ENCODE peak calls at places on chromosomes 1 and 21, in five cellular contexts. X, Q, D, P and K are unnamed samples.

GRCh38 chr1:118204648-118205047 is 19.6 kb upstream of the SPAG17 start:
- DNase-seq in X (no peak), D (no peak), Q (no peak), P (no peak), K (no peak)

GRCh38 chr1:167263784-167264464 is 43.2 kb downstream of the POU2F1 start:
- DNase-seq in X (no peak), P (no peak), Q (no peak), D (no peak), K (no peak)

GRCh38 chr21:30102881-30103280 is 63.7 kb downstream of the CLDN17 start:
- DNase-seq in P (no peak), D (no peak), Q (no peak), X (no peak), K (no peak)

GRCh38 chr1:57188169-57188568 is 222.4 kb upstream of the C8B start:
- DNase-seq in Q (no peak), P (no peak), D (no peak), X (no peak), K (no peak)

GRCh38 chr1:245418029-245418428 is 263.2 kb downstream of the KIF26B start:
- DNase-seq in D (no peak), Q (no peak), X (no peak), P (no peak), K (no peak)

GRCh38 chr1:203037509-203038190 is 11.4 kb downstream of the PPFIA4 start:
- DNase-seq in X (no peak), P (no peak), Q (no peak), D (no peak), K (peak; percentile 19)

GRCh38 chr1:111735858-111736544 is 3.2 kb downstream of the INKA2 start:
- DNase-seq in X (no peak), D (peak; percentile 67), Q (no peak), P (no peak), K (no peak)

GRCh38 chr1:21524686-21525339 is 15.6 kb downstream of the ALPL start:
- DNase-seq in Q (no peak), P (no peak), X (no peak), D (no peak), K (no peak)

GRCh38 chr21:41956926-41957729 is 3.3 kb upstream of the C2CD2 start:
- DNase-seq in X (no peak), Q (no peak), P (no peak), D (no peak), K (no peak)

GRCh38 chr1:232952514-232953175 is 2.2 kb downstream of the NTPCR start:
- DNase-seq in P (peak; percentile 66), X (peak; percentile 80), D (no peak), Q (no peak), K (peak; percentile 73)

GRCh38 chr1:9861371-9861770 is 37.6 kb upstream of the CLSTN1 start:
- DNase-seq in X (no peak), D (no peak), P (no peak), Q (no peak), K (no peak)

GRCh38 chr1:235908742-235909520 is 42.2 kb upstream of the LYST start:
- DNase-seq in Q (no peak), P (no peak), D (no peak), X (peak; percentile 67), K (no peak)

GRCh38 chr1:66695121-66695520 is 57.1 kb upstream of the DYNLT5 start:
- DNase-seq in Q (no peak), X (no peak), D (no peak), P (no peak), K (no peak)

GRCh38 chr1:226034482-226034881 is 28.0 kb upstream of the H3-3A start:
- DNase-seq in P (peak; percentile 83), D (peak; percentile 97), X (no peak), Q (no peak), K (no peak)

GRCh38 chr1:183633676-183634343 is 1.8 kb downstream of the ARPC5 start:
- DNase-seq in D (no peak), X (peak; percentile 61), Q (no peak), P (peak; percentile 22), K (no peak)
- H3K4me1 ChIP-seq in D (no peaks in the 10 kb centered on the region), X (peaks cover 30% of the 10 kb centered on the region), Q (peaks cover 33% of the 10 kb centered on the region), P (peaks cover 36% of the 10 kb centered on the region), K (peaks cover 30% of the 10 kb centered on the region)

DNA sequence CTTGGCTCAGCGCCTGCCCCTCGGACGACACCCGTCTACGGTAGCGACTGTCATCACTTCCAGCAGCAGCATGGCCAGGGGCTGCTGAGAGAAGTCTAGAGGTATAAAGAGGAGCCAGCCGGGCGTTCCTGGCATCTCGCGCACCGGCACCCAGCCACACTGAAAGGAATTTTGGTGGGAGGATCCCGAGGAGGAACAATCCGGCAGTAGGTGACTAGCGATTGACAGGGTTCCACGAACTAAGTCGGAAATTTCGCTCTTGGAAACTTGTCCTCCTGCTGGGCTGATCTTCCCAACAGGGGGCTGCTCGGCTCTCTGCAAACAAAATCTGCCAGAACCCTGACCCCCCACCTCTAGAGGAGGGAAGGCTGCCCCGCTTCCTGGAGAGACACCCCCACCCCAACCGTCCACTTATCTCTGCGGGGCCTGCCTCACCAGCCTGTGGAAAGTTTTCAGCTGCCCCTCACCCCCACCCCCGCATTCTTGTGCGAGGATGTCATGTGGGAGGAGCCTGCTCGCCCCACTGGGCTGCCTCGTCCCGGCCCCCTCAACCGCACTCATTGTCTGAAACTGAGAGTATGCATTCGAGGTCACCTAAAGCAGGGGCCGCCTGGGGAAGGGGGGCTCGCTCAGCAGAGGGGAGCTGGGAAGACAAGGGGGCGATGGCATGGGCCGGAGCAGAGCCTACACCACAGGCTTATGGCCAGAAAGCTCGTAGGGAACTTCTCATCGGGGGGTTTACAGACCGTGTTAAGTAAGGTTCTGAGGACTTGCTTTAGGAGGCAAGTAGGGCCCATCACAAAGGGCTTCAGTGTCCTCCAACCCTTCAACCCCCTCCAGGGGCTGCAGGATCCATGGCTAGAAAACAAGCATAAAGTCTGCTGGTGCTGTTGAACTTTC is 9.6 kb downstream of the EPHA2 start:
- DNase-seq in P (peak; percentile 45), Q (no peak), X (peak; percentile 82), D (peak; percentile 89), K (peak; percentile 91)
- H3K4me1 ChIP-seq in P (peaks cover 27% of the 10 kb centered on the region), Q (peaks cover 42% of the 10 kb centered on the region), X (peaks cover 96% of the 10 kb centered on the region), D (no peaks in the 10 kb centered on the region), K (peaks cover 75% of the 10 kb centered on the region)

GRCh38 chr21:45293726-45294401 is 6.2 kb upstream of the POFUT2 start:
- DNase-seq in D (no peak), P (no peak), X (no peak), Q (peak; percentile 53), K (no peak)

GRCh38 chr21:45294509-45295291 is 7.0 kb upstream of the POFUT2 start:
- DNase-seq in P (peak; percentile 64), Q (no peak), X (no peak), D (peak; percentile 97), K (no peak)

GRCh38 chr21:45297329-45297728 is 9.6 kb upstream of the POFUT2 start:
- DNase-seq in P (no peak), Q (no peak), X (no peak), D (no peak), K (no peak)

GRCh38 chr21:45296638-45297037 is 8.9 kb upstream of the POFUT2 start:
- DNase-seq in Q (no peak), X (no peak), P (no peak), D (no peak), K (no peak)

DNA sequence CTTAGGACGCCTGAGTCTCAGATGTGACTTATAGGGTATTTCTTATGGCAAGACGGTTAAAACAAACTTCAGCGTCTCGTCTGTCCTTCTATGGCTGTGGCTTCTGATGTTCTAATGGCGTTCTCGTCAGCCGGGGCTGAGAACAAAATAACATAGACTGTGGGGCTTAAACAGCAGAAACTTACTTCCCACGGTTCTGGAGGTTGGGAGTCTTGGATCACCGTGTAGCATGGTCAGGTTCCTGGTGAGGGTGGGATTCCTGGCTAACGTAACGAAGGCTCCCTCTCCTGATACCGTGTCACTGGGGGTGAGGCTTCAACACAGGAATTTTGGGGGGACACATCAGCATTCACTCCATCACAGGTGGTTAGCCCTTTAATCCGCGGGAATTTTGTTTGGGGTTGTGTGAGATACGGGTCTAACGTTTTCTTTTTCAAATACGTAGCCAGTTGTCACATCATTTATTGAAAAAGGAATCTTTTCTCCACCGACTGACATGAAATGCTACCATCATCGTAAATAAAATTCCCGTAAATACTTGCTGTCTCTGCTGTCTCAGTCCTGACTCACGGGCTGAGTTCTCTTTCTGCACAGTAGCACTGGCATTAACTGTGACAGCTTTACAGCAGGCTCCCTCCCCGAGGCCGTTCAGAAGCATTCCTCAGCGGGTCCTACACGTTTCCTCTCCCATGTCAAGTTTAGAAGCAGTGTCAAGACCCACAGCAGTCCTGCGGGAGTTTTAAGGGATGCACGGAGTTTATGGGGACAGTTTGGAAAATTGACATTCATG is 8.1 kb upstream of the POFUT2 start:
- DNase-seq in X (no peak), P (no peak), D (peak; percentile 58), Q (no peak), K (no peak)
- H3K4me1 ChIP-seq in X (peaks cover 15% of the 10 kb centered on the region), P (peaks cover 24% of the 10 kb centered on the region), D (no peaks in the 10 kb centered on the region), Q (peaks cover 22% of the 10 kb centered on the region), K (peaks cover 46% of the 10 kb centered on the region)

DNA sequence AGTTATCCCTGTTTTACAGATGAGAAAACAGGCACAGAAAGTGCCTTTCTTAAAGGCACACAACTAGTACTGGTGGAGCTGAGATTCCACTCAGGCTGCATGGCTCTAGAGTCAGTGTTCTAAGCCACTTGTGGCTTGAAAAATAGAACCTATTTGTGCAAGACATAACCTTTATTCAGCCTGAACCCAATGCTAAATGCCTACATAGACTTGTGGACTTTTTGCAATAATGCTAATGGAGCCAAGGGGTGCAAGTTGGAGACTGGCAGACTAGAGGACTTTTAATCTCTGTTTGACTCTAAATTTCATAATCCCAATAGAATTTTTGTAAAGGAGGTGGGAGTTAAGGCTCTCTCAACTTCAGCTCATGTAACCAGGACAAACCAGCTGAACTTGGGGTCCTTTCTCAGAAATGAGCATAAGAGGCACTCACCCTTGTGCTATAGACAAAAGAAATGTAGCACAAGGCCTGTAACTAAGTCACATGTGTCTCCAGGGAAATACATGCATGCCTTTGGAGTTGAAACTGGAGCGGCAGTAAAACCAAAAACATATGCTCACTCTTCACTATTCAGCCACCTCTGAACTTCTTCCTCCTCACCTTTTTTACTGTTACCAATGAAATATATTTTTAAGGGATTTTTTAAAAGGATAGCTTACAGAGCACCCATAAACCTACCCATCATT is 43.0 kb upstream of the AK4 start:
- DNase-seq in X (no peak), D (no peak), P (no peak), Q (no peak), K (no peak)
- H3K4me1 ChIP-seq in X (no peaks in the 10 kb centered on the region), D (no peaks in the 10 kb centered on the region), P (peaks cover 14% of the 10 kb centered on the region), Q (peaks cover 4% of the 10 kb centered on the region), K (no peaks in the 10 kb centered on the region)

GRCh38 chr1:208169081-208169879 is 74.9 kb downstream of the PLXNA2 start:
- DNase-seq in P (no peak), X (no peak), Q (no peak), D (no peak), K (no peak)
- H3K4me1 ChIP-seq in P (peaks cover 2% of the 10 kb centered on the region), X (no peaks in the 10 kb centered on the region), Q (peaks cover 3% of the 10 kb centered on the region), D (no peaks in the 10 kb centered on the region), K (peaks cover 13% of the 10 kb centered on the region)

DNA sequence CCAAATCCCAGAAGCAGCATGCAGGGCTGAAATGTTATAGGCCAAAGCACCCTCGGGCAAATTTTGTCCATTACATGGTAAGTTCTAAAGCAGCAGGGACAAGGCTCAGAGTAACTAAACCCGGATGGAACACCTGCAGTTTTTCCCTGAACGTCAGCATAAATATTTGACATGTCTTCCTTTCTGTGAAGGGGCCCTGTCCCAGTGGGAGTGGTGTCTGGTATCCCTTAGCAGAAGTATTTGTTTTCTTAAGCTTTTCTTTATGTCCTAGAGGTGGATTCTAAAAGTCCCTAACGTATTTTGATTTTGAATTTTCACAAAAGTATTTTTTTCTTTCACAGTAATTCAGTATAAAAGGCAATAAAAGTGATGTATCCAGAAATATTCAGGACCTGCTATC is 223.9 kb downstream of the ST6GALNAC3 start:
- DNase-seq in D (no peak), P (no peak), X (no peak), Q (no peak), K (no peak)
- H3K4me1 ChIP-seq in D (no peaks in the 10 kb centered on the region), P (no peaks in the 10 kb centered on the region), X (no peaks in the 10 kb centered on the region), Q (no peaks in the 10 kb centered on the region), K (no peaks in the 10 kb centered on the region)